ENCODE peak calls at places on chromosomes 4 and X, in six cellular contexts. C is HCT116, K is right lobe of liver, I is suprapubic skin, V is fibroblast of mammary gland, R is psoas muscle. D is an unnamed sample.

GRCh38 chr4:28462766-28463165 is 1602.1 kb downstream of the STIM2 start:
- DNase-seq in C (no peak), I (no peak), V (peak; percentile 33), R (no peak), K (no peak), D (no peak)

GRCh38 chr4:68865178-68865638 is 49.4 kb downstream of the UGT2B10 start:
- DNase-seq in R (no peak), I (no peak), V (no peak), C (no peak), K (no peak), D (no peak)

GRCh38 chr4:141913928-141914327 is 277.5 kb downstream of the IL15 start:
- DNase-seq in C (no peak), I (no peak), R (no peak), V (peak; percentile 18), K (no peak), D (no peak)

GRCh38 chr4:43234626-43235025 is 342.1 kb downstream of the GRXCR1 start:
- DNase-seq in C (no peak), K (no peak), I (no peak), R (no peak), V (no peak), D (no peak)

GRCh38 chr4:15568814-15569213 is 86.3 kb downstream of the FBXL5 start:
- DNase-seq in V (no peak), I (no peak), R (no peak), K (no peak), C (no peak), D (no peak)

GRCh38 chr4:105153749-105154148 is 7.1 kb downstream of the TET2 start:
- DNase-seq in R (no peak), V (no peak), K (no peak), I (no peak), C (no peak), D (no peak)

GRCh38 chr4:7513731-7514130 is 79.0 kb upstream of the PSAPL1 start:
- DNase-seq in K (no peak), R (no peak), V (peak; percentile 33), C (no peak), I (no peak), D (peak; percentile 33)

GRCh38 chrX:41923257-41923924 is at the start of gene CASK:
- DNase-seq in V (peak; percentile 84), R (peak; percentile 93), I (peak; percentile 93), K (peak; percentile 94), C (peak; percentile 69), D (peak; percentile 72)

GRCh38 chrX:1423215-1423614 is 29.5 kb downstream of the ASMTL start:
- DNase-seq in C (no peak), I (peak; percentile 39), V (no peak), K (no peak), R (no peak), D (no peak)

GRCh38 chrX:103175944-103176753 is 38.8 kb upstream of the BEX4 start:
- DNase-seq in V (peak; percentile 50), R (peak; percentile 29), K (peak; percentile 48), I (no peak), C (no peak), D (peak; percentile 24)

GRCh38 chr4:4941741-4942140 is 77.5 kb downstream of the CYTL1 start:
- DNase-seq in V (no peak), I (no peak), K (no peak), R (no peak), C (no peak), D (no peak)

GRCh38 chrX:106437407-106437806 is 174.4 kb upstream of the RADX start:
- DNase-seq in C (no peak), V (no peak), K (no peak), I (no peak), R (no peak), D (no peak)

GRCh38 chrX:29841750-29842149 is 373.6 kb upstream of the MAGEB2 start:
- DNase-seq in R (no peak), C (no peak), I (no peak), V (peak; percentile 8), K (no peak), D (no peak)

GRCh38 chr4:149997881-149998421 is 80.3 kb upstream of the DCLK2 start:
- DNase-seq in I (no peak), R (no peak), V (peak; percentile 65), K (no peak), C (peak; percentile 18), D (no peak)

GRCh38 chr4:113825272-113825671 is 63.7 kb upstream of the CAMK2D start:
- DNase-seq in I (no peak), V (no peak), R (no peak), C (no peak), K (no peak), D (no peak)

DNA sequence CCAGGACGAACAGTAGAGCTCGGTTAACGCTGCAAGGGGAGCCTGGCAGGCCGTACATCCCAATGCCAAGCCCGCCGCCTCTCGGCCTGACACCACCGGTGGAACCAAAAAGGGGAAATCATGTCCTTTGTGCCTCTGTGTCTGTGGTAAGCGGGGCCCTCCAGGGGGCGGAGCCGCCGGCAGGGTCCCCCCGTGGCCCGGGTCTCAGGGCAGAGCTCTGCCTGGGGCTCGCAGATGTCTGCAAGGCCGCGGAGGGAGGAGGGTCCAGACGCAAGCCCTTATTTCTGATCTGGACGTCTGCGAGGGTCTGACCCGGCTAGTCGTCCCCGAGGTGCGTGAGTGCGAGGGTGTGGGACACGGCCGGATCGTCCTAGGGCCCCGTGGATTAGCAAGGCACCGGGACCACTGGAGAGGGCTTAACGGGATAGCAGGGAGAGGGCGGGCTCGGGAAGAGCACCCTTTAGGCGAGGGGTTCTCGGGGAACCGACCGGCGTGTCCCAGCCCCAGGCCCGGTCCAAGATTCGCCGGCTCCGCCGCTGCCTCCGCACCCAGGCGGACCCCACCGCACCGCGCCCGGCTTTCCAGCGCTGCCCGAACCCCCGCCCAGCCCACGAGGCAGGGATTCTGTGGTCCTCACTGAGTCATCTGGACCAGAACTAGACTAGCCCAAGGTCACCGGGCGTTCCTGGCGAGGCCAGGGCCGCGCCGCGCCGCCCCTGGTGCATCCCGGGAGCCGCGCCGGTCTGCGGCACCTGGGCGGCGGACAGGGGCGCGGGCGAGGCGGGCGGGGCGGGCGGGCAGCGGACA is 858 bp upstream of the FAM193A start:
- DNase-seq in R (peak; percentile 50), C (no peak), K (peak; percentile 49), I (peak; percentile 88), V (peak; percentile 26), D (no peak)
- TF ChIP-seq CTCF in R (no peak), C (no peak), K (no peak), I (no peak), V (peak; percentile 4), D (peak; percentile 13)

GRCh38 chr4:100429616-100430015 is 88.2 kb downstream of the EMCN start:
- DNase-seq in C (no peak), K (no peak), R (no peak), V (no peak), I (no peak), D (no peak)
- H3K4me3 ChIP-seq in C (no peak overlapping the region), K (no peak overlapping the region), R (no peak overlapping the region), V (no peak overlapping the region), I (no peak overlapping the region), D (no peak overlapping the region)

GRCh38 chrX:132016628-132017430 is 6.3 kb upstream of the STK26 start:
- DNase-seq in R (no peak), I (no peak), C (no peak), K (no peak), V (no peak), D (no peak)
- TF ChIP-seq CTCF in R (no peak), I (no peak), C (no peak), K (no peak), V (no peak), D (no peak)

GRCh38 chr4:38858097-38858420 is 1.4 kb upstream of the TLR6 start:
- DNase-seq in I (no peak), R (no peak), K (no peak), C (no peak), V (no peak), D (no peak)

GRCh38 chr4:38855466-38855865 is 1.2 kb downstream of the TLR6 start:
- DNase-seq in R (no peak), I (no peak), C (no peak), V (no peak), K (no peak), D (no peak)

GRCh38 chr4:38856524-38857337 is at the start of gene TLR6:
- DNase-seq in C (peak; percentile 80), R (no peak), K (no peak), V (peak; percentile 59), I (no peak), D (no peak)

GRCh38 chr4:38857354-38858096 is 908 bp upstream of the TLR6 start:
- DNase-seq in R (peak; percentile 29), V (peak; percentile 94), K (no peak), C (peak; percentile 92), I (peak; percentile 76), D (peak; percentile 88)

GRCh38 chr4:38856046-38856445 is 571 bp downstream of the TLR6 start:
- DNase-seq in V (no peak), I (no peak), R (no peak), K (no peak), C (no peak), D (no peak)
- H3K4me3 ChIP-seq in V (no peak overlapping the region), I (peak overlapping the region; percentile 31), R (peak overlapping the region; percentile 51), K (peak overlapping the region; percentile 35), C (peak overlapping the region; percentile 41), D (no peak overlapping the region)

GRCh38 chrX:117996918-117997480 is 119.6 kb downstream of the KLHL13 start:
- DNase-seq in C (no peak), R (no peak), K (no peak), V (peak; percentile 11), I (no peak), D (no peak)
- TF ChIP-seq CTCF in C (peak; percentile 15), R (peak; percentile 18), K (no peak), V (peak; percentile 48), I (no peak), D (peak; percentile 55)

GRCh38 chr4:159401791-159402380 is 299.0 kb downstream of the RAPGEF2 start:
- DNase-seq in K (no peak), C (no peak), R (no peak), V (peak; percentile 97), I (no peak), D (peak; percentile 52)

GRCh38 chr4:159398236-159398638 is 295.4 kb downstream of the RAPGEF2 start:
- DNase-seq in I (no peak), R (no peak), V (peak; percentile 83), C (no peak), K (no peak), D (no peak)

GRCh38 chr4:159395693-159396092 is 292.8 kb downstream of the RAPGEF2 start:
- DNase-seq in I (no peak), C (no peak), V (peak; percentile 62), R (no peak), K (no peak), D (no peak)

GRCh38 chr4:159396151-159396550 is 293.3 kb downstream of the RAPGEF2 start:
- DNase-seq in R (no peak), I (no peak), C (no peak), V (no peak), K (no peak), D (no peak)

GRCh38 chr4:159400782-159401712 is 298.2 kb downstream of the RAPGEF2 start:
- DNase-seq in K (no peak), R (no peak), C (no peak), V (peak; percentile 87), I (no peak), D (no peak)
- H3K4me3 ChIP-seq in K (no peak overlapping the region), R (no peak overlapping the region), C (no peak overlapping the region), V (peak overlapping the region; percentile 15), I (no peak overlapping the region), D (no peak overlapping the region)

GRCh38 chrX:37348237-37349130 is 680 bp upstream of the PRRG1 start:
- DNase-seq in V (no peak), K (no peak), R (no peak), I (no peak), C (no peak), D (peak; percentile 36)
- TF ChIP-seq CTCF in V (no peak), K (no peak), R (no peak), I (no peak), C (no peak), D (no peak)

D was measured in astrocyte of the cerebellum.